ENCODE peak calls at places on chromosome 12, in seven cellular contexts. Q, H, X, A, G, V and M are unnamed samples.

GRCh38 chr12:53289891-53290290 is 5.5 kb upstream of the PFDN5 start:
- DNase-seq in Q (no peak), H (no peak), X (no peak), A (no peak), G (no peak), V (no peak), M (no peak)

GRCh38 chr12:43805149-43805856 is 814 bp downstream of the TWF1 start:
- DNase-seq in Q (no peak), H (no peak), X (no peak), A (peak), G (no peak), V (no peak), M (no peak)

GRCh38 chr12:98423963-98424362 is 91.4 kb upstream of the TMPO start:
- DNase-seq in Q (no peak), H (no peak), X (no peak), A (no peak), G (no peak), V (no peak), M (no peak)

GRCh38 chr12:113239288-113239771 is 18.1 kb downstream of the TPCN1 start:
- DNase-seq in Q (no peak), H (no peak), X (peak), A (no peak), G (no peak), V (no peak), M (no peak)

GRCh38 chr12:109612975-109613502 is 39.4 kb downstream of the MVK start:
- DNase-seq in Q (peak), H (peak), X (no peak), A (peak), G (no peak), V (no peak), M (no peak)

GRCh38 chr12:110619534-110619953 is 5.6 kb downstream of the TCTN1 start:
- DNase-seq in Q (no peak), H (no peak), X (no peak), A (peak), G (no peak), V (no peak), M (no peak)

GRCh38 chr12:101928556-101928955 is 51.2 kb downstream of the DRAM1 start:
- DNase-seq in Q (no peak), H (no peak), X (no peak), A (no peak), G (no peak), V (no peak), M (no peak)

GRCh38 chr12:111398530-111398929 is 7.2 kb upstream of the SH2B3 start:
- DNase-seq in Q (peak), H (no peak), X (no peak), A (no peak), G (peak), V (no peak), M (no peak)

GRCh38 chr12:45852508-45852907 is 123.0 kb downstream of the ARID2 start:
- DNase-seq in Q (no peak), H (no peak), X (no peak), A (no peak), G (no peak), V (no peak), M (no peak)

GRCh38 chr12:113477171-113477841 is 5.6 kb upstream of the LHX5 start:
- DNase-seq in Q (no peak), H (no peak), X (no peak), A (no peak), G (no peak), V (no peak), M (no peak)

GRCh38 chr12:55996201-55996714 is 818 bp upstream of the SUOX start:
- DNase-seq in Q (peak), H (peak), X (no peak), A (peak), G (peak), V (no peak), M (no peak)

GRCh38 chr12:96121271-96121711 is 72.9 kb upstream of the ELK3 start:
- DNase-seq in Q (no peak), H (peak), X (no peak), A (no peak), G (no peak), V (no peak), M (no peak)

GRCh38 chr12:116040412-116040811 is 237.1 kb downstream of the MED13L start:
- DNase-seq in Q (no peak), H (no peak), X (no peak), A (no peak), G (no peak), V (no peak), M (no peak)

GRCh38 chr12:89470741-89471504 is 53.7 kb downstream of the GALNT4 start:
- DNase-seq in Q (no peak), H (peak), X (no peak), A (no peak), G (no peak), V (no peak), M (no peak)

GRCh38 chr12:88388566-88389269 is 191.6 kb downstream of the KITLG start:
- DNase-seq in Q (no peak), H (peak), X (no peak), A (no peak), G (no peak), V (no peak), M (no peak)

GRCh38 chr12:8784464-8784863 is 38.0 kb upstream of the A2ML1 start:
- DNase-seq in Q (no peak), H (no peak), X (no peak), A (no peak), G (no peak), V (no peak), M (no peak)

GRCh38 chr12:52278931-52279682 is 4.7 kb downstream of the KRT86 start:
- DNase-seq in Q (peak), H (peak), X (peak), A (peak), G (peak), V (peak), M (peak)